ENCODE peak calls at places on chromosomes 1 and 21, in five cellular contexts. Q, D, V, H and W are unnamed samples.

GRCh38 chr1:31010081-31010989 is 55.2 kb downstream of the PUM1 start:
- DNase-seq in V (no peak), Q (peak; percentile 35), H (peak; percentile 92), D (no peak), W (peak; percentile 10)

GRCh38 chr1:48450505-48450904 is 21.5 kb downstream of the SPATA6 start:
- DNase-seq in V (no peak), H (no peak), Q (no peak), D (no peak), W (no peak)

GRCh38 chr1:110050602-110051261 is 16.3 kb downstream of the STRIP1 start:
- DNase-seq in H (no peak), D (no peak), Q (no peak), V (no peak), W (no peak)

GRCh38 chr1:209353097-209353496 is 230.4 kb upstream of the CAMK1G start:
- DNase-seq in V (no peak), H (no peak), Q (no peak), D (no peak), W (no peak)

GRCh38 chr1:3698660-3699408 is 46.5 kb downstream of the TP73 start:
- DNase-seq in Q (no peak), D (no peak), V (no peak), H (no peak), W (no peak)

GRCh38 chr1:222276062-222276461 is 271.8 kb downstream of the HHIPL2 start:
- DNase-seq in Q (no peak), D (no peak), H (no peak), V (no peak), W (no peak)

GRCh38 chr1:243416510-243416909 is 160.7 kb downstream of the SDCCAG8 start:
- DNase-seq in D (no peak), Q (no peak), V (no peak), H (no peak), W (no peak)

GRCh38 chr1:11473635-11474034 is 5.3 kb upstream of the DISP3 start:
- DNase-seq in D (peak; percentile 8), H (peak; percentile 9), Q (no peak), V (peak; percentile 20), W (no peak)

GRCh38 chr1:168726311-168726710 is 2.7 kb downstream of the DPT start:
- DNase-seq in D (no peak), Q (no peak), V (no peak), H (no peak), W (no peak)

GRCh38 chr1:8712413-8713229 is 104.8 kb downstream of the RERE start:
- DNase-seq in H (peak; percentile 82), Q (peak; percentile 67), V (peak; percentile 50), D (no peak), W (no peak)

GRCh38 chr1:214078950-214079349 is 91.2 kb downstream of the PROX1 start:
- DNase-seq in V (no peak), Q (no peak), D (no peak), H (no peak), W (no peak)

GRCh38 chr1:233520510-233521191 is 93.3 kb upstream of the KCNK1 start:
- DNase-seq in D (no peak), Q (no peak), V (no peak), H (peak; percentile 8), W (no peak)

GRCh38 chr1:145707183-145707867 is at the start of gene PDZK1:
- DNase-seq in V (no peak), D (no peak), Q (no peak), H (no peak), W (no peak)

GRCh38 chr1:9044241-9044640 is 18.0 kb upstream of the SLC2A7 start:
- DNase-seq in V (no peak), Q (no peak), H (no peak), D (no peak), W (no peak)

GRCh38 chr1:172054172-172054571 is 212.9 kb downstream of the DNM3 start:
- DNase-seq in V (no peak), D (no peak), Q (no peak), H (no peak), W (no peak)

GRCh38 chr21:15093216-15093615 is 28.4 kb upstream of the NRIP1 start:
- DNase-seq in D (no peak), V (no peak), Q (no peak), H (no peak), W (no peak)

GRCh38 chr1:207904377-207904902 is 6.5 kb downstream of the CD34 start:
- DNase-seq in V (no peak), D (no peak), Q (no peak), H (no peak), W (no peak)

GRCh38 chr21:32371913-32372314 is 20.9 kb downstream of the URB1 start:
- DNase-seq in Q (peak; percentile 62), D (no peak), V (no peak), H (peak; percentile 51), W (no peak)

GRCh38 chr21:38567577-38568360 is 69.5 kb upstream of the ERG start:
- DNase-seq in D (no peak), H (peak; percentile 39), V (peak; percentile 26), Q (peak; percentile 1), W (no peak)

GRCh38 chr1:35838693-35839245 is 31.0 kb downstream of the AGO4 start:
- DNase-seq in D (no peak), V (no peak), Q (no peak), H (no peak), W (no peak)

GRCh38 chr21:22791986-22792560 is 1793.9 kb downstream of the NCAM2 start:
- DNase-seq in D (no peak), V (peak; percentile 36), Q (no peak), H (peak; percentile 77), W (peak; percentile 12)